ENCODE peak calls at places on chromosome 22, in five cellular contexts. V is GM23248, N is hepatocyte, I is right atrium auricular region, W is ovary. H is an unnamed sample.

GRCh38 chr22:27851974-27852713 is 50.6 kb upstream of the MN1 start:
- DNase-seq in N (no peak), W (no peak), I (no peak), V (peak; percentile 37), H (no peak)

GRCh38 chr22:47082505-47082904 is 320.1 kb downstream of the TBC1D22A start:
- DNase-seq in W (no peak), I (no peak), V (no peak), N (no peak), H (no peak)

GRCh38 chr22:42754658-42755057 is 34.0 kb upstream of the A4GALT start:
- DNase-seq in N (peak; percentile 53), W (no peak), I (no peak), V (peak; percentile 88), H (no peak)

GRCh38 chr22:39718921-39719320 is 148.4 kb downstream of the CACNA1I start:
- DNase-seq in W (no peak), I (no peak), N (no peak), V (no peak), H (peak; percentile 38)

GRCh38 chr22:19902245-19902699 is 39.3 kb upstream of the COMT start:
- DNase-seq in W (no peak), N (no peak), V (no peak), I (no peak), H (no peak)

GRCh38 chr22:39013923-39014722 is at the start of gene APOBEC3C:
- DNase-seq in V (peak; percentile 92), N (peak; percentile 90), W (peak; percentile 88), I (peak; percentile 90), H (peak; percentile 68)

GRCh38 chr22:23212061-23213030 is 32.0 kb downstream of the BCR start:
- DNase-seq in N (no peak), W (no peak), V (no peak), I (no peak), H (no peak)

GRCh38 chr22:39592104-39593060 is 21.8 kb downstream of the CACNA1I start:
- DNase-seq in W (peak; percentile 90), V (peak; percentile 89), I (no peak), N (peak; percentile 72), H (no peak)

GRCh38 chr22:43894122-43894521 is 2.3 kb upstream of the PNPLA5 start:
- DNase-seq in N (no peak), W (no peak), I (no peak), V (no peak), H (no peak)

GRCh38 chr22:43851058-43851978 is 11.0 kb downstream of the SULT4A1 start:
- DNase-seq in V (no peak), W (peak; percentile 9), N (no peak), I (no peak), H (no peak)

GRCh38 chr22:23504522-23504921 is 75.6 kb downstream of the IGLL1 start:
- DNase-seq in N (peak; percentile 42), V (no peak), W (peak; percentile 84), I (no peak), H (no peak)

GRCh38 chr22:42902875-42903510 is 45.9 kb upstream of the ARFGAP3 start:
- DNase-seq in V (no peak), I (no peak), W (peak; percentile 64), N (peak; percentile 79), H (no peak)

GRCh38 chr22:29704528-29705285 is 15.1 kb upstream of the CABP7 start:
- DNase-seq in W (no peak), N (peak; percentile 56), V (peak; percentile 68), I (no peak), H (no peak)

GRCh38 chr22:50313021-50313420 is 5.6 kb upstream of the PLXNB2 start:
- DNase-seq in W (no peak), V (no peak), N (no peak), I (no peak), H (no peak)

GRCh38 chr22:50310949-50311444 is 3.6 kb upstream of the PLXNB2 start:
- DNase-seq in I (no peak), V (no peak), N (no peak), W (no peak), H (no peak)

GRCh38 chr22:50310209-50310722 is 2.8 kb upstream of the PLXNB2 start:
- DNase-seq in N (no peak), V (no peak), W (peak; percentile 36), I (no peak), H (no peak)

GRCh38 chr22:50312371-50312770 is 4.9 kb upstream of the PLXNB2 start:
- DNase-seq in I (no peak), N (no peak), W (no peak), V (no peak), H (no peak)

GRCh38 chr22:50311606-50312351 is 4.3 kb upstream of the PLXNB2 start:
- DNase-seq in W (no peak), N (no peak), V (no peak), I (no peak), H (no peak)
- H3K4me1 ChIP-seq in W (peaks cover 8% of the 10 kb centered on the region), N (peaks cover 14% of the 10 kb centered on the region), V (peaks cover 11% of the 10 kb centered on the region), I (peaks cover 29% of the 10 kb centered on the region), H (peaks cover 17% of the 10 kb centered on the region)

GRCh38 chr22:48486163-48486957 is 1341.3 kb downstream of the BRD1 start:
- DNase-seq in V (no peak), I (no peak), W (no peak), N (peak; percentile 2), H (peak; percentile 11)

GRCh38 chr22:48488149-48488551 is 1339.5 kb downstream of the BRD1 start:
- DNase-seq in V (peak; percentile 15), W (no peak), I (no peak), N (peak; percentile 10), H (no peak)

GRCh38 chr22:48490513-48491411 is 1336.9 kb downstream of the BRD1 start:
- DNase-seq in N (peak; percentile 5), I (no peak), V (peak; percentile 23), W (no peak), H (no peak)

GRCh38 chr22:48489551-48490512 is 1337.8 kb downstream of the BRD1 start:
- DNase-seq in W (peak; percentile 62), I (no peak), N (peak; percentile 44), V (peak; percentile 55), H (peak; percentile 40)

DNA sequence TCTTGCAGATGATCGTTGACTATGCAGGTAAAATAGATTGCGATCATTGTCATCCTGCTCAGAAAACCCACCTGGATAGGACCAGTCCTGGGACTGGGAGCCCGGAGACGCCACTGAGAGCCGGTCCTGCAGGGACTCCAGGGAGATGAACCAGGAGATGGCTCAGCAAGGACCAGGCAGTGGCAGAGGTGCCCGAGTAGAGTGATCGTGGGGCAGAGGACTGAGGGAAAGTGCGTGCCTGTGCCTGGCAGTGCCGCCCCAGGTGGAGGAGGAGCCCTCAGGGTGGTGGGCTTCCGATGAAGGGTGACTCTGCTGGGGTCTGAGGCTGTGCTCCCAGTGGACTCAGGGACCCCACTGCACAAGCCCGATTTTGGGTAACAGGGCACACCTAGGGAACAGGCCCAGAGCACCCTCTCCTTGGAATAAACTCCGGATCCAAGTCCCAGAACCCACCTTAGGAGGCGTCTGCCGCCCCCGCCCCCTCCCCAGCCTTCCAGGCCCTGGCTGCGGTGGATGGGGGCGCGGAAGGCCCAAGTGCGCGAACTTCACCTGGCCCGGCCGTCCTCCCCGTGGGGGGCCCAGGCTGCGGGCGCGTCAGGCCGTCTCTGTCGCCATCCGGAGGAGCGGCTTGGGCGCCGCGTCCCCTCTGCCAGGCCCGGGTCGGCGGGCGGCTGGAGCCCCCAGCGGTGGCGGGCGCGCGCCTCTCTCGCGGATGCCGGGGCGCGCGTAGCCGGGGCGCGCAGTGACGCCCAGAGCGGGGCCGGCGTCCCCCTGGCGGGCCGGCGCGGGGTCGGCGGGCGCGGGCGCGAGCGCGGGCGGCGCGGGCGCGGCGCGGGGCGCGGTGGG is 1338.8 kb downstream of the BRD1 start:
- DNase-seq in I (no peak), W (peak; percentile 54), V (peak; percentile 24), N (peak; percentile 49), H (no peak)
- H3K4me3 ChIP-seq in I (no peak overlapping the region), W (no peak overlapping the region), V (no peak overlapping the region), N (no peak overlapping the region), H (no peak overlapping the region)

GRCh38 chr22:46052801-46053562 is 76.0 kb upstream of the WNT7B start:
- DNase-seq in N (no peak), I (no peak), V (peak; percentile 77), W (peak; percentile 56), H (peak; percentile 47)
- H3K4me1 ChIP-seq in N (peaks cover 8% of the 10 kb centered on the region), I (peaks cover 83% of the 10 kb centered on the region), V (peaks cover 52% of the 10 kb centered on the region), W (peaks cover 26% of the 10 kb centered on the region), H (peaks cover 19% of the 10 kb centered on the region)

GRCh38 chr22:50260801-50261614 is 475 bp downstream of the MAPK12 start:
- DNase-seq in V (peak; percentile 85), I (no peak), W (peak; percentile 76), N (peak; percentile 74), H (no peak)
- H3K4me3 ChIP-seq in V (peak overlapping the region; percentile 81), I (peak overlapping the region; percentile 40), W (peak overlapping the region; percentile 48), N (peak overlapping the region; percentile 26), H (peak overlapping the region; percentile 50)

GRCh38 chr22:25712661-25713400 is 29.2 kb upstream of the MYO18B start:
- DNase-seq in N (no peak), I (no peak), V (no peak), W (no peak), H (no peak)

GRCh38 chr22:25714070-25714469 is 27.9 kb upstream of the MYO18B start:
- DNase-seq in N (no peak), W (no peak), V (no peak), I (no peak), H (no peak)

GRCh38 chr22:25716637-25717036 is 25.4 kb upstream of the MYO18B start:
- DNase-seq in W (no peak), I (peak; percentile 21), N (no peak), V (no peak), H (no peak)

GRCh38 chr22:25711491-25711890 is 30.5 kb upstream of the MYO18B start:
- DNase-seq in I (no peak), N (no peak), W (no peak), V (no peak), H (no peak)

DNA sequence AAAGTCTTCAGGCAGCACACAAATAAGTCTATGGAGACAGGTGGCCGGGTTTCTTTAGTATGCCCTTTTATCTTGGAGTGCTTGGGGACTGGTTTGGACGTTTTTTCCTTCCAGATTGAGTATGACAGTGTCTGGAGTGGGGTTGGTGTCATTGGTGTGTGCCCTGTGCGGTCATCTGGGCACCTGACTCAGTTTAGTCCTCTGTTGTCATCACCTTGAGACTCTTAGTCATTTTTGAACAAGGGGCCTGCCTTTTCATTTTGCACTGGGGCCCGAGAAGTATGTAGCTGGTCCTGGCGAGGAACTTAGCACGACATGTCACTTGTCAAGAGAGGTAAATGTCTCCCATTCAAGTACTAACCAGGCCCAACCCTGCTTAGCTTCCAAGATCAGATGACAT is 27.2 kb upstream of the MYO18B start:
- DNase-seq in W (no peak), V (no peak), I (no peak), N (no peak), H (no peak)
- H3K4me1 ChIP-seq in W (no peaks in the 10 kb centered on the region), V (no peaks in the 10 kb centered on the region), I (no peaks in the 10 kb centered on the region), N (no peaks in the 10 kb centered on the region), H (no peaks in the 10 kb centered on the region)

GRCh38 chr22:37334461-37334858 is 52.2 kb downstream of the CYTH4 start:
- DNase-seq in W (no peak), I (no peak), V (no peak), N (no peak), H (no peak)
- H3K4me3 ChIP-seq in W (no peak overlapping the region), I (no peak overlapping the region), V (peak overlapping the region; percentile 18), N (no peak overlapping the region), H (no peak overlapping the region)

DNA sequence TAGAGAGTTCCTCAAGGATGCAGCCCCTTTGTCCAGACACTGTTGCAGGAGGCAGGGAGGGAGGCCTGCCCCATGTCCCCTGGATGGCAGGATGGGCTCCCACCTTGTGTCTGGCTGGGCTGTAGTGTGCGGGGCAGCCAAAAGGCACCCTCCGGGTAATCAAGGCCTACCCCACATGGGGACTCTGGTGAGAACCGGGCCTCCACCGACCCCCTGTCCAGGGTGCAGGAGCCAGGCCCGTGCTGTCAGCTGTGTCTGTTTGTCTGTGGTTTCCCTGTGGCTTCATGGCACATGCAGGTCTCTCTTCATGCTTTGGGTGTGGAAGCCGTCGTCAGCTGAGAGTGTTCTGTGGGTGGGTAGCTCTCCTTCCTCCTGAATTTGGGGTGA is 1240.9 kb downstream of the BRD1 start:
- DNase-seq in I (no peak), N (no peak), W (no peak), V (no peak), H (no peak)
- H3K4me1 ChIP-seq in I (no peaks in the 10 kb centered on the region), N (no peaks in the 10 kb centered on the region), W (no peaks in the 10 kb centered on the region), V (no peaks in the 10 kb centered on the region), H (no peaks in the 10 kb centered on the region)